ENCODE peak calls at places on chromosomes 3 and 15, in four cellular contexts. One of them, this sample, is unnamed.
A peak's percentile ranks its signal among the peaks of the same experiment; 100 is the strongest.

GRCh38 chr3:144801890-144802289 is 830.3 kb downstream of the DIPK2A start:
- DNase-seq in lung: no peak
- DNase-seq in astrocyte: no peak
- DNase-seq in heart left ventricle: no peak
- DNase-seq in this sample: no peak

GRCh38 chr3:149021830-149022229 is 30.5 kb downstream of the GYG1 start:
- DNase-seq in lung: no peak
- DNase-seq in astrocyte: no peak
- DNase-seq in heart left ventricle: no peak
- DNase-seq in this sample: no peak

GRCh38 chr3:42097166-42097946 is 6.2 kb downstream of the TRAK1 start:
- DNase-seq in lung: no peak
- DNase-seq in astrocyte: peak; percentile 94
- DNase-seq in heart left ventricle: no peak
- DNase-seq in this sample: no peak

GRCh38 chr3:139935866-139936817 is 1.2 kb downstream of the CLSTN2 start:
- DNase-seq in lung: no peak
- DNase-seq in astrocyte: no peak
- DNase-seq in heart left ventricle: peak; percentile 47
- DNase-seq in this sample: peak; percentile 30

GRCh38 chr3:152307829-152308474 is 39.2 kb downstream of the MBNL1 start:
- DNase-seq in lung: no peak
- DNase-seq in astrocyte: no peak
- DNase-seq in heart left ventricle: no peak
- DNase-seq in this sample: no peak

GRCh38 chr3:4322635-4323034 is 19.5 kb downstream of the SETMAR start:
- DNase-seq in lung: no peak
- DNase-seq in astrocyte: peak; percentile 19
- DNase-seq in heart left ventricle: no peak
- DNase-seq in this sample: no peak

GRCh38 chr3:187403768-187404270 is 35.6 kb downstream of the RTP4 start:
- DNase-seq in lung: no peak
- DNase-seq in astrocyte: peak; percentile 97
- DNase-seq in heart left ventricle: no peak
- DNase-seq in this sample: no peak

GRCh38 chr3:183265157-183265642 is 12.1 kb downstream of the B3GNT5 start:
- DNase-seq in lung: no peak
- DNase-seq in astrocyte: peak; percentile 59
- DNase-seq in heart left ventricle: peak; percentile 39
- DNase-seq in this sample: peak; percentile 62

GRCh38 chr3:177447938-177448337 is 250.7 kb upstream of the TBL1XR1 start:
- DNase-seq in lung: peak; percentile 66
- DNase-seq in astrocyte: no peak
- DNase-seq in heart left ventricle: no peak
- DNase-seq in this sample: peak; percentile 96

DNA sequence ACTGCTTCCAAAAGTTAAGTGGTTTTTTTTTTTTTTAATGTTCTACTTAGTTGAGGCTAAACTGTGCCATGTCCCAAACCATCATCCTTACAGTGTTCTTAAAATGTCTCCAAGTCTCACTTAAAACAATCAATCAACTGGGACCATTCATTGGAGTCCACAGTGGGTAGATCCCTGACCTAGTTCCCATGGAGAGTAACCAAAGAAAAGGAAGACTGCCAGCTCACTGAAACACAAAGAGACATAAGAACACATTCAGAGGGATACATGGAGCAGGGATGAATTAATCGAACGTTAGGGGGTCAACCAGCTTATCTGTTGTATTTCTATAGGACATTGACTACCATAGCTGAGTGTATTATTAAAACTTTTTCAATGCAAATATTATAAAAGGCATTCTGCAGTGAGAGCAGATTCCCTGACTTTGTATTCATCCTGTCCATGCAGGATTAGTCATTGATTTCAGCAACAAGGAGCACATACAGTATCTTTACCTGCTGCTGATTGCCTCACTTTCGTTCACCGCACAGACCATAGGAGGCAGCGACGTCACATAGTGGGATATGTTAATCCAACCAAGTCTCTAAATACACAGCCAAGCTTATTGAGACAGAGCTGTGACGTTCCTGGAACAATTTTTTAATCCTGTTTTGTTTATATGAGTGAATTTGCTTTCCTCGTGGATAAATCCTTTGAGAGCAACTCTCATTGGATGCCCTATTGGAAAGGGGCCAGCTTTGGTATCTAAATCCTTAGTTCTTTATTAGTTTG is 365.0 kb upstream of the RBMS3 start:
- DNase-seq in lung: no peak
- DNase-seq in astrocyte: peak; percentile 78
- DNase-seq in heart left ventricle: no peak
- DNase-seq in this sample: peak; percentile 8
- TF ChIP-seq CTCF in lung: no peak
- TF ChIP-seq CTCF in astrocyte: no peak
- TF ChIP-seq CTCF in heart left ventricle: no peak
- TF ChIP-seq CTCF in this sample: no peak

DNA sequence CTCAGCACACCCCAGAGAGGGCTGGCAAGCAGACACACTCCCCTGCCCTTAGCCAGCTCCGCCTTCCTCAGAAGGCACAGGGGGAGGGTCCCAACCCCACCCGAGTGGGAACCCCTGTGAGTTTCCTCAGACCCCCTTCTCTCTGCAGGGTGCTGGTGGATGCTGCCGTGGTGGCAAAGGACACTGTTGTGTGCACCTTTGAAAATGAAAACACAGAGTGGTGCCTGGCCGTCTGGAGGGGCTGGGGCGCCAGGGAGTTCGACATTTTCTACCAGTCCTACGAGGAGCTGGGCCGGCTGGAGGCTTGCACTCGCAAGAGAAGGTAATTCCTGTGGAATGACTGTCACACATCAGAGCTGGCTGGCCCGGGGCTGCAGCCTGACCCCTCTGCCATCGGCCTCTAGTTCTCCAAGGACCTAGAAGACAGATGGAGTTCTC is 149.4 kb downstream of the LRRK1 start:
- DNase-seq in lung: no peak
- DNase-seq in astrocyte: peak; percentile 11
- DNase-seq in heart left ventricle: peak; percentile 30
- DNase-seq in this sample: no peak
- H3K27ac ChIP-seq in lung: no peak overlapping the region
- H3K27ac ChIP-seq in astrocyte: no peak overlapping the region
- H3K27ac ChIP-seq in heart left ventricle: peak overlapping the region; percentile 33
- H3K27ac ChIP-seq in this sample: no peak overlapping the region

GRCh38 chr3:11709782-11710181 is 66.1 kb upstream of the VGLL4 start:
- DNase-seq in lung: no peak
- DNase-seq in astrocyte: no peak
- DNase-seq in heart left ventricle: no peak
- DNase-seq in this sample: no peak

GRCh38 chr3:11716576-11717250 is 73.0 kb upstream of the VGLL4 start:
- DNase-seq in lung: no peak
- DNase-seq in astrocyte: no peak
- DNase-seq in heart left ventricle: no peak
- DNase-seq in this sample: no peak

GRCh38 chr3:11712646-11713045 is 68.9 kb upstream of the VGLL4 start:
- DNase-seq in lung: no peak
- DNase-seq in astrocyte: no peak
- DNase-seq in heart left ventricle: no peak
- DNase-seq in this sample: no peak

GRCh38 chr3:11713171-11713570 is 69.5 kb upstream of the VGLL4 start:
- DNase-seq in lung: no peak
- DNase-seq in astrocyte: no peak
- DNase-seq in heart left ventricle: no peak
- DNase-seq in this sample: no peak

DNA sequence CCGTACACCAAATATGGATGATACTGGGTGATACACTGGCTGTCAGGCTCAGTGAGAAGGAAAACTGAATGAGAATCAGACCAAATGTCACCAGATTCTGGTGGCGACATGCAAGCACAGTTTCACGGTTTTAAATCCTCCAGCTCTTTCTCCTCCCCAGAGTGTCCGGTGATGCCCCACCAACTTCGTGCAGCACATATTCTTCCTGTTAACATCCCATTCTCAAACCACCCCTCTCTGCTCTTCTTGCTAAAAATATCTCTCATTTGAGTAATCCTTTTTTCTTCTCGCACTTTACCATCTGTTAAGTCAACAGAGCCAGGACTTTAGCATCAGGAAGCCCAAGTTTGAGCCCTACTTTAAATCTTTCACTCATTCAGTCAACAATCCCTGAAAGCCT is 68.1 kb upstream of the VGLL4 start:
- DNase-seq in lung: no peak
- DNase-seq in astrocyte: no peak
- DNase-seq in heart left ventricle: no peak
- DNase-seq in this sample: no peak
- H3K4me3 ChIP-seq in lung: no peak overlapping the region
- H3K4me3 ChIP-seq in astrocyte: no peak overlapping the region
- H3K4me3 ChIP-seq in heart left ventricle: no peak overlapping the region
- H3K4me3 ChIP-seq in this sample: no peak overlapping the region

GRCh38 chr15:40421246-40422157 is 15.9 kb downstream of the IVD start:
- DNase-seq in lung: peak; percentile 85
- DNase-seq in astrocyte: no peak
- DNase-seq in heart left ventricle: peak; percentile 75
- DNase-seq in this sample: peak; percentile 85
- TF ChIP-seq CTCF in lung: peak; percentile 93
- TF ChIP-seq CTCF in astrocyte: peak; percentile 66
- TF ChIP-seq CTCF in heart left ventricle: peak; percentile 96
- TF ChIP-seq CTCF in this sample: peak; percentile 99

GRCh38 chr3:194300392-194300758 is 50.8 kb downstream of the CPN2 start:
- DNase-seq in lung: no peak
- DNase-seq in astrocyte: peak; percentile 75
- DNase-seq in heart left ventricle: peak; percentile 80
- DNase-seq in this sample: peak; percentile 82
- H3K27ac ChIP-seq in lung: no peak overlapping the region
- H3K27ac ChIP-seq in astrocyte: no peak overlapping the region
- H3K27ac ChIP-seq in heart left ventricle: peak overlapping the region; percentile 13
- H3K27ac ChIP-seq in this sample: no peak overlapping the region

GRCh38 chr15:99511865-99512632 is 53.7 kb upstream of the MEF2A start:
- DNase-seq in lung: no peak
- DNase-seq in astrocyte: no peak
- DNase-seq in heart left ventricle: peak; percentile 61
- DNase-seq in this sample: no peak

GRCh38 chr15:99511529-99511864 is 54.3 kb upstream of the MEF2A start:
- DNase-seq in lung: no peak
- DNase-seq in astrocyte: peak; percentile 89
- DNase-seq in heart left ventricle: no peak
- DNase-seq in this sample: no peak

GRCh38 chr15:99509686-99510461 is 55.9 kb upstream of the MEF2A start:
- DNase-seq in lung: no peak
- DNase-seq in astrocyte: no peak
- DNase-seq in heart left ventricle: no peak
- DNase-seq in this sample: no peak

GRCh38 chr15:99518191-99518590 is 47.6 kb upstream of the MEF2A start:
- DNase-seq in lung: no peak
- DNase-seq in astrocyte: no peak
- DNase-seq in heart left ventricle: no peak
- DNase-seq in this sample: no peak

GRCh38 chr15:99514306-99514705 is 51.5 kb upstream of the MEF2A start:
- DNase-seq in lung: no peak
- DNase-seq in astrocyte: no peak
- DNase-seq in heart left ventricle: no peak
- DNase-seq in this sample: no peak
- H3K4me3 ChIP-seq in lung: no peak overlapping the region
- H3K4me3 ChIP-seq in astrocyte: no peak overlapping the region
- H3K4me3 ChIP-seq in heart left ventricle: no peak overlapping the region
- H3K4me3 ChIP-seq in this sample: no peak overlapping the region